ENCODE peak calls at places on chromosomes 12 and 14, in nine cellular contexts. R is MM.1S; V is CD4-positive, CD25-positive, alpha-beta regulatory T cell; Y is CD4-positive, alpha-beta T cell; P is Panc1; L is H9; T is upper lobe of left lung; J is aorta; Z is adipocyte. X is an unnamed sample. For H3K9me3, the result is how much of the 10 kb centered on the place peaks cover.

GRCh38 chr14:73997108-73997943 is 21.8 kb downstream of the ENTPD5 start:
- DNase-seq in R (no peak), V (no peak), Y (no peak), P (no peak), L (no peak), T (no peak), J (no peak), Z (no peak), X (no peak)

GRCh38 chr14:100193417-100194357 is 34.2 kb upstream of the DEGS2 start:
- DNase-seq in R (no peak), V (peak), Y (no peak), P (no peak), L (no peak), T (no peak), J (no peak), Z (no peak), X (no peak)

GRCh38 chr12:125143491-125143890 is 78.3 kb downstream of the AACS start:
- DNase-seq in R (no peak), V (no peak), Y (no peak), P (no peak), L (no peak), T (no peak), J (peak), Z (no peak), X (no peak)

GRCh38 chr12:50538178-50538577 is 33.4 kb downstream of the DIP2B start:
- DNase-seq in R (no peak), V (no peak), Y (no peak), P (no peak), L (no peak), T (peak), J (no peak), Z (no peak), X (no peak)

GRCh38 chr14:100293497-100294212 is 12.6 kb downstream of the SLC25A29 start:
- DNase-seq in R (no peak), V (no peak), Y (no peak), P (no peak), L (no peak), T (peak), J (peak), Z (no peak), X (no peak)

GRCh38 chr12:113398346-113399290 is 5.1 kb downstream of the SDS start:
- DNase-seq in R (no peak), V (no peak), Y (no peak), P (no peak), L (no peak), T (no peak), J (no peak), Z (no peak), X (no peak)

GRCh38 chr12:93078092-93078491 is 149.0 kb upstream of the EEA1 start:
- DNase-seq in R (no peak), V (no peak), Y (no peak), P (no peak), L (no peak), T (no peak), J (no peak), Z (no peak), X (no peak)

GRCh38 chr12:109880049-109880931 is at the start of gene GLTP:
- DNase-seq in R (peak), V (peak), Y (peak), P (no peak), L (peak), T (peak), J (peak), Z (peak), X (peak)

GRCh38 chr12:42446761-42447160 is 120.8 kb downstream of the PPHLN1 start:
- DNase-seq in R (no peak), V (no peak), Y (no peak), P (no peak), L (no peak), T (no peak), J (no peak), Z (no peak), X (no peak)

GRCh38 chr14:23537351-23538048 is 14.1 kb downstream of the ZFHX2 start:
- DNase-seq in R (no peak), V (no peak), Y (no peak), P (no peak), L (peak), T (no peak), J (no peak), Z (no peak), X (no peak)

GRCh38 chr12:73240110-73240509 is 967.9 kb downstream of the TRHDE start:
- DNase-seq in R (no peak), V (no peak), Y (no peak), P (no peak), L (no peak), T (no peak), J (no peak), Z (no peak), X (no peak)

GRCh38 chr12:66623455-66623854 is 55.4 kb downstream of the GRIP1 start:
- DNase-seq in R (no peak), V (no peak), Y (no peak), P (no peak), L (no peak), T (no peak), J (no peak), Z (no peak), X (no peak)

GRCh38 chr12:5083955-5084849 is 40.5 kb downstream of the KCNA5 start:
- DNase-seq in R (peak), V (peak), Y (no peak), P (peak), L (no peak), T (no peak), J (no peak), Z (peak), X (no peak)

GRCh38 chr14:59333668-59334067 is 131.5 kb downstream of the GPR135 start:
- DNase-seq in R (no peak), V (no peak), Y (no peak), P (no peak), L (no peak), T (no peak), J (no peak), Z (peak), X (no peak)

GRCh38 chr14:106666341-106666740 is 1140.0 kb downstream of the TMEM121 start:
- DNase-seq in R (peak), V (no peak), Y (no peak), P (no peak), L (no peak), T (no peak), J (no peak), Z (no peak), X (no peak)

GRCh38 chr14:106670006-106670405 is 1143.6 kb downstream of the TMEM121 start:
- DNase-seq in R (no peak), V (no peak), Y (no peak), P (no peak), L (no peak), T (no peak), J (no peak), Z (no peak), X (no peak)

GRCh38 chr14:106662947-106663346 is 1136.6 kb downstream of the TMEM121 start:
- DNase-seq in R (no peak), V (no peak), Y (no peak), P (no peak), L (no peak), T (no peak), J (no peak), Z (no peak), X (no peak)

DNA sequence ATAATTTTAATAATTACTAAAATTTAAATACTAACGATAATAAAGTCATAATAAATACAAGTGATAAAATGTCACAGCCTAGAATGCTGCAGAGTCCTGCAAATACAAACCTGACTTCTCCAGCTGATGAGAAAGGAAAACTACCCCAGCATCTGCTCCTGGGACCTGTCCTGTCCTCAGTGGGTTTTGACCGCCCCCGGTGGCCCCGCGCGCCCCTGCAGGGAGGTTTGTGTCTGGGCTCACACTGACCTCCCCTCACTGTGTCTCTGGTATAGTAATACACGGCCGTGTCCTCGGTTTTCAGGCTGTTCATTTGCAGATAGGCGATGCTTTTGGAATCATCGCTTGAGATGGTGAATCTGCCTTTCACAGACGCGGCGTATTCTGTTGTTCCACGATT is 1139.4 kb downstream of the TMEM121 start:
- DNase-seq in R (peak), V (no peak), Y (no peak), P (no peak), L (no peak), T (no peak), J (no peak), Z (no peak), X (no peak)
- H3K9me3 ChIP-seq in R (under half), V (under half), Y (under half), P (under half), L (half or more), T (under half), J (under half), Z (under half), X (under half)

DNA sequence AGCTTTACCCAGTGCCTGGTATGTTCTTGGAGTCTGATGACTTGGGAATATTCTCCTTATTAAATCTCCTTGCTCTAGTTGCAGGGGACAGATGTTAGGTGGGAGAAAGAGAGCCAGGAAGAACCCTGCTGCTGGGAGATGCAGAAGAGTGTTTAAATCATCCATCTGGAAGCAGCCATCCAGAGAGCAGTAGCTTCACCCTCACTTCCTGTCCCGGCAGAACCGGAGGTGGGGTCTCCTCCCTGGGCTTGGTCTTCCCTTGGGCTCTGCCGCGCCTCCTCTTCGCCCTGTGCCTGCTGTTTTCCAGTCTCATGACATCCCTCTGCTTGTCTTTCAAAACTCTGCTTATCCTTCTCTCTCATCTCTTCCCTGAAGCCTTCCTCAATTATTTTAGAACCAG is 15.5 kb downstream of the B4GALNT3 start:
- DNase-seq in R (no peak), V (no peak), Y (no peak), P (no peak), L (peak), T (no peak), J (no peak), Z (no peak), X (no peak)
- H3K9me3 ChIP-seq in R (under half), V (under half), Y (under half), P (under half), L (under half), T (under half), J (under half), Z (under half), X (under half)

GRCh38 chr14:20632831-20633771 is 8.4 kb downstream of the OR6S1 start:
- DNase-seq in R (peak), V (peak), Y (no peak), P (peak), L (peak), T (no peak), J (no peak), Z (peak), X (no peak)
- H3K9me3 ChIP-seq in R (under half), V (under half), Y (under half), P (under half), L (under half), T (under half), J (under half), Z (under half), X (under half)

GRCh38 chr14:105840266-105841021 is 314.1 kb downstream of the TMEM121 start:
- DNase-seq in R (no peak), V (no peak), Y (no peak), P (no peak), L (peak), T (peak), J (no peak), Z (no peak), X (no peak)
- H3K9me3 ChIP-seq in R (under half), V (under half), Y (under half), P (under half), L (half or more), T (under half), J (under half), Z (under half), X (under half)

GRCh38 chr12:34361721-34362316 is 339.5 kb downstream of the ALG10 start:
- DNase-seq in R (no peak), V (no peak), Y (no peak), P (no peak), L (no peak), T (no peak), J (no peak), Z (no peak), X (no peak)
- H3K9me3 ChIP-seq in R (under half), V (under half), Y (under half), P (under half), L (half or more), T (under half), J (under half), Z (under half), X (under half)

DNA sequence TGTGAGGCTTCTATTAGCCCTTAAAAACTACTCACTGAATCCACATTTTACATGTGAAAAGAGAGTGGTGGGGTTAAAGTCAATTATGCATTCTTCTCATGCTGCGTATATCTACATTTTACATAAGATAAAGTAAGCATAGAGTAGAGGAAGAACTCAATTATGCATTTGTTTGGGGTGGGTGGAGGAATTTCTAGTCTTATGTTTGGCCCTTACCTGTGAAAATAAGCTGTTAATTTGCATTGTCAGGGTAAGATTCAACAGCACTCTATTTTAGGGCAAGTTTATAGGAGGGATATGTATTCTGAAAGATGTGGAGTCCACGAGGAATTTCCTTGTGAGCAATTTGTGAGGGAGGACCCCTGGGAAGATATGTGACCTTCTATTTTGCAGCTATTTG is 30.9 kb upstream of the CAPRIN2 start:
- DNase-seq in R (no peak), V (no peak), Y (no peak), P (no peak), L (no peak), T (no peak), J (no peak), Z (no peak), X (no peak)
- H3K9me3 ChIP-seq in R (under half), V (under half), Y (under half), P (under half), L (under half), T (under half), J (under half), Z (under half), X (under half)

GRCh38 chr12:30782316-30783173 is 27.8 kb upstream of the CAPRIN2 start:
- DNase-seq in R (no peak), V (no peak), Y (no peak), P (no peak), L (no peak), T (no peak), J (no peak), Z (no peak), X (no peak)

GRCh38 chr12:30784508-30784907 is 29.8 kb upstream of the CAPRIN2 start:
- DNase-seq in R (no peak), V (no peak), Y (no peak), P (no peak), L (no peak), T (no peak), J (no peak), Z (no peak), X (no peak)

GRCh38 chr12:30783946-30784345 is 29.2 kb upstream of the CAPRIN2 start:
- DNase-seq in R (no peak), V (no peak), Y (no peak), P (no peak), L (no peak), T (no peak), J (no peak), Z (no peak), X (no peak)

GRCh38 chr12:30779178-30779577 is 24.4 kb upstream of the CAPRIN2 start:
- DNase-seq in R (no peak), V (no peak), Y (no peak), P (no peak), L (no peak), T (no peak), J (no peak), Z (no peak), X (no peak)

DNA sequence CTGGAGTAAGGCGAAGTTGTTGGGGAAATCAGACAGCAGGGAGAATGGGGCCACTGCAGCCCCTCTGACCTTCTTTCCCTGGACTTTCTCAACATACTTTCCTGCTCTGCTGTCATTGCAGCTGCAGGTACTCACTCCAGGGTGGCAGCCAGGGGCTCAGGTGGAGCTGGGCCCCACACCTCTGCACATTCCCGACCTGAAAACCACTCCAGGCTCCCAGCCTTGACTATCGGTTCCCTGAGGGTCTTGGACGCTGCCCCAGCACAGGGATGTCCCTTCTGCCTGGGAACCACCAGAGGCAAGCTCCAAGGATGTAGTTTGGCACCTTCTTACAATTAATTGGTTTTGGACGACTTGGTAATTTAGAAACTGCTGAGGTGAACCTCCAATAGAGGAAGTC is 24.8 kb upstream of the CAPRIN2 start:
- DNase-seq in R (no peak), V (no peak), Y (no peak), P (no peak), L (no peak), T (no peak), J (no peak), Z (no peak), X (no peak)
- H3K9me3 ChIP-seq in R (under half), V (under half), Y (under half), P (under half), L (under half), T (under half), J (under half), Z (under half), X (under half)

GRCh38 chr12:34346372-34347034 is 324.2 kb downstream of the ALG10 start:
- DNase-seq in R (no peak), V (no peak), Y (no peak), P (no peak), L (no peak), T (no peak), J (no peak), Z (no peak), X (no peak)
- H3K9me3 ChIP-seq in R (under half), V (under half), Y (under half), P (under half), L (under half), T (under half), J (under half), Z (under half), X (under half)

X was measured in T-helper 17 cell.